ENCODE peak calls at places on chromosomes 4 and X, in nine cellular contexts. P is spleen, S is astrocyte, C is transverse colon, F is colonic mucosa, A is IMR-90, Q is DND-41, B is uterus, G is HCT116. K is an unnamed sample.

GRCh38 chrX:153775631-153776595 is 4.9 kb upstream of the SRPK3 start:
- DNase-seq in S (no peak), C (no peak), G (no peak), Q (no peak), A (no peak), F (no peak), B (no peak), P (peak; percentile 51), K (no peak)

GRCh38 chr4:78954048-78954666 is 14.9 kb upstream of the PAQR3 start:
- DNase-seq in F (no peak), C (no peak), B (no peak), Q (peak; percentile 41), A (no peak), S (no peak), G (peak; percentile 23), P (no peak), K (no peak)

GRCh38 chrX:115958687-115959359 is 211.7 kb upstream of the AGTR2 start:
- DNase-seq in F (no peak), S (no peak), Q (no peak), B (no peak), P (no peak), A (no peak), G (no peak), C (no peak), K (no peak)

GRCh38 chr4:82044141-82044993 is 329.4 kb downstream of the HNRNPD start:
- DNase-seq in P (peak; percentile 76), B (peak; percentile 12), G (no peak), F (peak; percentile 40), Q (no peak), C (peak; percentile 38), S (peak; percentile 14), A (peak; percentile 0), K (no peak)

GRCh38 chrX:47863187-47863586 is 26.5 kb downstream of the ZNF81 start:
- DNase-seq in B (no peak), F (no peak), A (no peak), C (no peak), P (no peak), G (no peak), Q (no peak), S (no peak), K (no peak)

GRCh38 chr4:103403619-103404018 is 205.5 kb upstream of the CENPE start:
- DNase-seq in G (no peak), F (no peak), P (no peak), S (no peak), C (no peak), Q (no peak), A (no peak), B (no peak), K (no peak)

GRCh38 chrX:84907324-84907946 is 96.2 kb upstream of the APOOL start:
- DNase-seq in B (no peak), G (no peak), F (no peak), P (no peak), S (no peak), Q (no peak), C (no peak), A (peak; percentile 5), K (no peak)

GRCh38 chrX:78476701-78477100 is 149.3 kb upstream of the CYSLTR1 start:
- DNase-seq in Q (no peak), F (no peak), A (no peak), C (no peak), B (peak; percentile 14), S (no peak), P (no peak), G (no peak), K (no peak)

GRCh38 chr4:174631901-174632758 is 109.8 kb upstream of the HPGD start:
- DNase-seq in C (no peak), B (peak; percentile 16), Q (no peak), S (peak; percentile 12), A (peak; percentile 23), G (peak; percentile 24), F (no peak), P (no peak), K (no peak)

GRCh38 chr4:25246680-25247611 is 13.1 kb downstream of the PI4K2B start:
- DNase-seq in G (no peak), P (no peak), Q (no peak), C (no peak), S (no peak), A (no peak), F (no peak), B (no peak), K (no peak)

GRCh38 chrX:20527458-20528099 is 260.9 kb upstream of the RPS6KA3 start:
- DNase-seq in G (no peak), F (no peak), C (no peak), A (peak; percentile 38), P (no peak), Q (no peak), B (peak; percentile 22), S (no peak), K (no peak)

GRCh38 chr4:74023709-74024108 is 14.8 kb downstream of the CXCL3 start:
- DNase-seq in P (no peak), A (no peak), S (no peak), F (peak; percentile 66), Q (no peak), G (no peak), C (no peak), B (no peak), K (no peak)

GRCh38 chr4:184102488-184102887 is 115.2 kb downstream of the ENPP6 start:
- DNase-seq in B (no peak), F (no peak), S (no peak), G (no peak), C (no peak), A (no peak), P (no peak), Q (no peak), K (no peak)

GRCh38 chrX:110317079-110317819 is 636 bp downstream of the AMMECR1 start:
- DNase-seq in A (no peak), B (peak; percentile 15), C (peak; percentile 17), P (peak; percentile 89), G (no peak), F (peak; percentile 35), Q (peak; percentile 33), S (no peak), K (no peak)

GRCh38 chr4:106266201-106266600 is 49.8 kb downstream of the TBCK start:
- DNase-seq in B (no peak), P (no peak), F (no peak), C (no peak), G (peak; percentile 34), A (peak; percentile 68), Q (no peak), S (peak; percentile 35), K (no peak)

GRCh38 chrX:68912113-68912980 is 83.5 kb downstream of the EFNB1 start:
- DNase-seq in S (no peak), A (no peak), B (no peak), G (no peak), P (no peak), F (no peak), C (no peak), Q (no peak), K (no peak)

GRCh38 chr4:38003628-38004027 is 43.4 kb downstream of the PTTG2 start:
- DNase-seq in P (no peak), Q (no peak), F (no peak), A (no peak), G (no peak), B (no peak), S (no peak), C (no peak), K (no peak)

GRCh38 chr4:38004062-38004461 is 43.9 kb downstream of the PTTG2 start:
- DNase-seq in F (no peak), G (no peak), C (no peak), P (no peak), S (peak; percentile 67), Q (no peak), B (no peak), A (peak; percentile 51), K (no peak)

GRCh38 chr4:38005637-38006036 is 45.4 kb downstream of the PTTG2 start:
- DNase-seq in Q (no peak), F (no peak), G (no peak), P (no peak), S (no peak), C (no peak), A (no peak), B (no peak), K (no peak)

GRCh38 chr4:38003102-38003501 is 42.9 kb downstream of the PTTG2 start:
- DNase-seq in F (no peak), C (no peak), A (no peak), Q (no peak), P (no peak), B (no peak), S (no peak), G (no peak), K (no peak)

GRCh38 chr4:38004887-38005286 is 44.7 kb downstream of the PTTG2 start:
- DNase-seq in P (no peak), C (no peak), A (no peak), B (peak; percentile 78), Q (no peak), F (no peak), G (no peak), S (no peak), K (no peak)
- H3K4me1 ChIP-seq in P (no peaks in the 10 kb centered on the region), C (peaks cover 24% of the 10 kb centered on the region), A (peaks cover 17% of the 10 kb centered on the region), B (no peaks in the 10 kb centered on the region), Q (no peaks in the 10 kb centered on the region), F (no peaks in the 10 kb centered on the region), G (peaks cover 3% of the 10 kb centered on the region), S (peaks cover 18% of the 10 kb centered on the region), K (peaks cover 36% of the 10 kb centered on the region)

DNA sequence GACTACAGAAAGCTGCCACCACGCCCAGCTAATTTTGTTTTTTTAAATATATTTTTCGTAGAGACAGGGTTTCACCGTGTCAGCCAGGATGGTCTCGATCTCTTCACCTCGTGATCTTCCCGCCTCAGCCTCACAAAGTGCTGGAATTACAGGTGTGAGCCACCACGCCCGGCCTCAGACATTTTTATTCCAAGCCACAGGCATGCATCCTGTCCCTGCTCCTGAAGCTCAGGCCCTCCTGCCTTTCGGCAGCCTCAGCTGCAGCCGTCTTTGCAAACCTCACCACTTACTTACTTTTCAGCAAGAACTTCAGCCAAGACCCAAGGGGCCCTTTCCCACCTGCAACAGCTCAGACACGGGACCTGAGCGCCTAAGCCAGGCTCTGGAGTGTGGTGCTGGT is 26.0 kb downstream of the FAM53A start:
- DNase-seq in Q (no peak), P (no peak), S (no peak), G (no peak), F (no peak), B (no peak), A (no peak), C (no peak), K (no peak)
- TF ChIP-seq CTCF in Q (no peak), P (no peak), S (no peak), G (no peak), F (no peak), B (no peak), A (no peak), C (no peak), K (no peak)

GRCh38 chr4:1029957-1030520 is 18.6 kb downstream of the FGFRL1 start:
- DNase-seq in S (no peak), A (no peak), F (peak; percentile 57), P (no peak), G (no peak), B (no peak), C (no peak), Q (no peak), K (no peak)
- H3K4me1 ChIP-seq in S (peaks cover 16% of the 10 kb centered on the region), A (peaks cover 13% of the 10 kb centered on the region), F (peaks cover 7% of the 10 kb centered on the region), P (peaks cover 3% of the 10 kb centered on the region), G (peaks cover 34% of the 10 kb centered on the region), B (no peaks in the 10 kb centered on the region), C (peaks cover 19% of the 10 kb centered on the region), Q (no peaks in the 10 kb centered on the region), K (peaks cover 30% of the 10 kb centered on the region)

DNA sequence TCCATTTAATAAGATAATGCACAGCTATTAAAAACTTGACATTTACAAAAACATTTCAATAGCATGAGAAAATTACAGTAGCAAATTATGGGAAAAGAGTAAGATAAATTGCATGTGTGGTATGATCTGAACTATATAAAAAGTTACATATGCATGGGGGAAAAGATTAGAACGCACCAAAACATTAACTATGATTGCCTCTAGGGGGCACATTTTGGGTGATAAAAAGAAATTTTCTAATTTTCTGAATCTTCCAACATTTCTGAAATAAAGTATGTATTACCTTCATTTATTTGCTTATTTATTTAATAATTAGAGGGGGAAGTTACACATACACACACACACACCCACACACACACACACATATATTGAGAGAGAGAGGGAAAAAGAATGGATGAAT is 19.6 kb upstream of the KDM5C start:
- DNase-seq in B (no peak), F (no peak), Q (no peak), A (no peak), G (no peak), C (no peak), P (no peak), S (no peak), K (no peak)
- TF ChIP-seq CTCF in B (peak; percentile 9), F (no peak), Q (peak; percentile 37), A (peak; percentile 45), G (peak; percentile 30), C (no peak), P (no peak), S (peak; percentile 8), K (no peak)